ENCODE peak calls at places on chromosomes 6 and 20, in eight cellular contexts. W is uterus; B is LHCN-M2; P is activated CD4-positive, alpha-beta T cell treated with anti-CD3 and anti-CD28 coated beads, Interleukin-2, amount 50 U/mL, for 1 hour; E is Daoy; H is H54; Y is cerebellum; O is left cardiac atrium. K is an unnamed sample.

GRCh38 chr20:44180814-44181213 is 6.2 kb downstream of the JPH2 start:
- DNase-seq in W (peak; percentile 61), B (peak; percentile 93), P (no peak), E (no peak), H (no peak), Y (no peak), O (peak; percentile 58), K (no peak)

GRCh38 chr20:34514897-34515483 is 1.2 kb upstream of the DYNLRB1 start:
- DNase-seq in W (no peak), B (no peak), P (no peak), E (no peak), H (no peak), Y (no peak), O (no peak), K (no peak)

GRCh38 chr6:110999634-111000270 is 17.9 kb downstream of the RPF2 start:
- DNase-seq in W (no peak), B (peak; percentile 45), P (no peak), E (no peak), H (no peak), Y (no peak), O (no peak), K (no peak)

GRCh38 chr20:57664924-57665588 is 44.8 kb downstream of the PMEPA1 start:
- DNase-seq in W (no peak), B (no peak), P (no peak), E (no peak), H (no peak), Y (no peak), O (no peak), K (no peak)

GRCh38 chr20:40525356-40525755 is 163.7 kb downstream of the MAFB start:
- DNase-seq in W (no peak), B (no peak), P (no peak), E (peak; percentile 42), H (no peak), Y (no peak), O (no peak), K (no peak)

GRCh38 chr6:41785689-41786450 is 1.6 kb upstream of the TOMM6 start:
- DNase-seq in W (no peak), B (no peak), P (no peak), E (peak; percentile 43), H (no peak), Y (peak; percentile 61), O (peak; percentile 45), K (no peak)

GRCh38 chr6:26207248-26207801 is 120.1 kb downstream of the HFE start:
- DNase-seq in W (no peak), B (no peak), P (no peak), E (no peak), H (no peak), Y (no peak), O (no peak), K (no peak)

GRCh38 chr6:29995346-29995777 is 53.0 kb downstream of the HLA-A start:
- DNase-seq in W (no peak), B (peak; percentile 43), P (no peak), E (peak; percentile 31), H (no peak), Y (no peak), O (no peak), K (no peak)

GRCh38 chr6:130520801-130521200 is 155.0 kb downstream of the TMEM200A start:
- DNase-seq in W (no peak), B (no peak), P (no peak), E (no peak), H (no peak), Y (no peak), O (no peak), K (no peak)

GRCh38 chr6:152117156-152118129 is 310.0 kb downstream of the ESR1 start:
- DNase-seq in W (peak; percentile 61), B (peak; percentile 57), P (no peak), E (no peak), H (no peak), Y (no peak), O (no peak), K (no peak)

GRCh38 chr6:107132330-107132954 is 17.1 kb upstream of the BEND3 start:
- DNase-seq in W (no peak), B (peak; percentile 22), P (peak; percentile 15), E (peak; percentile 35), H (no peak), Y (no peak), O (no peak), K (no peak)

GRCh38 chr6:9699890-9700289 is 715.0 kb downstream of the TFAP2A start:
- DNase-seq in W (no peak), B (peak; percentile 3), P (no peak), E (peak; percentile 30), H (no peak), Y (no peak), O (no peak), K (no peak)

GRCh38 chr6:100382031-100382430 is 82.7 kb downstream of the SIM1 start:
- DNase-seq in W (no peak), B (no peak), P (no peak), E (no peak), H (no peak), Y (no peak), O (no peak), K (no peak)